ENCODE peak calls at places on chromosomes 7 and 10, in four cellular contexts. X is SJSA1, T is mesendoderm, V is right lobe of liver. C is an unnamed sample.

GRCh38 chr10:101561068-101561915 is 26.8 kb downstream of the POLL start:
- DNase-seq in V (no peak), T (no peak), X (no peak), C (no peak)

GRCh38 chr7:42618649-42619315 is 293.1 kb downstream of the C7orf25 start:
- DNase-seq in X (no peak), V (no peak), T (peak; percentile 10), C (no peak)

GRCh38 chr10:14185501-14186045 is 145.2 kb downstream of the FRMD4A start:
- DNase-seq in T (peak; percentile 99), V (no peak), X (peak; percentile 62), C (no peak)

GRCh38 chr7:1691096-1691495 is 21.0 kb downstream of the ELFN1 start:
- DNase-seq in T (no peak), X (no peak), V (no peak), C (no peak)

GRCh38 chr7:87007063-87007462 is 52.4 kb downstream of the ELAPOR2 start:
- DNase-seq in V (no peak), X (no peak), T (no peak), C (no peak)

GRCh38 chr10:75926763-75927162 is 495.3 kb downstream of the LRMDA start:
- DNase-seq in V (peak; percentile 57), T (peak; percentile 30), X (no peak), C (no peak)

GRCh38 chr7:37899712-37900247 is 16.8 kb downstream of the SFRP4 start:
- DNase-seq in X (no peak), V (no peak), T (no peak), C (no peak)

GRCh38 chr10:81874878-81875679 is at the start of gene NRG3:
- DNase-seq in V (no peak), T (peak; percentile 30), X (no peak), C (no peak)

GRCh38 chr7:1446611-1447032 is 12.6 kb downstream of the MICALL2 start:
- DNase-seq in X (no peak), V (no peak), T (no peak), C (no peak)

GRCh38 chr7:40700653-40701475 is 566.1 kb downstream of the SUGCT start:
- DNase-seq in T (peak; percentile 30), X (no peak), V (no peak), C (no peak)

GRCh38 chr10:107103174-107104025 is 61.1 kb downstream of the SORCS1 start:
- DNase-seq in X (no peak), V (no peak), T (no peak), C (no peak)

GRCh38 chr10:110357252-110357780 is 52.6 kb upstream of the SMNDC1 start:
- DNase-seq in X (peak; percentile 70), T (no peak), V (no peak), C (peak; percentile 29)

GRCh38 chr7:75611557-75612178 is 119.5 kb downstream of the SPDYE5 start:
- DNase-seq in T (peak; percentile 74), X (no peak), V (peak; percentile 95), C (peak; percentile 90)
- H3K27ac ChIP-seq in T (no peak overlapping the region), X (no peak overlapping the region), V (peak overlapping the region; percentile 63), C (peak overlapping the region; percentile 95)

GRCh38 chr7:117323585-117323876 is 673 bp upstream of the WNT2 start:
- DNase-seq in V (no peak), T (peak; percentile 52), X (peak; percentile 64), C (no peak)
- H3K27ac ChIP-seq in V (no peak overlapping the region), T (no peak overlapping the region), X (no peak overlapping the region), C (no peak overlapping the region)

GRCh38 chr7:93146465-93147127 is 1.6 kb downstream of the SAMD9L start:
- DNase-seq in V (no peak), X (peak; percentile 3), T (peak; percentile 16), C (no peak)
- H3K27ac ChIP-seq in V (no peak overlapping the region), X (no peak overlapping the region), T (no peak overlapping the region), C (no peak overlapping the region)

GRCh38 chr7:55130554-55131198 is 111.9 kb downstream of the EGFR start:
- DNase-seq in V (no peak), X (peak; percentile 78), T (no peak), C (no peak)
- H3K27ac ChIP-seq in V (no peak overlapping the region), X (peak overlapping the region; percentile 77), T (no peak overlapping the region), C (peak overlapping the region; percentile 39)

GRCh38 chr10:6567203-6567703 is 12.8 kb downstream of the PRKCQ start:
- DNase-seq in T (no peak), X (no peak), V (no peak), C (no peak)

GRCh38 chr10:6565588-6565987 is 14.5 kb downstream of the PRKCQ start:
- DNase-seq in T (no peak), X (no peak), V (no peak), C (no peak)

GRCh38 chr10:6564367-6564766 is 15.7 kb downstream of the PRKCQ start:
- DNase-seq in X (no peak), T (no peak), V (no peak), C (no peak)

GRCh38 chr10:6567894-6568293 is 12.2 kb downstream of the PRKCQ start:
- DNase-seq in V (no peak), T (no peak), X (no peak), C (no peak)

DNA sequence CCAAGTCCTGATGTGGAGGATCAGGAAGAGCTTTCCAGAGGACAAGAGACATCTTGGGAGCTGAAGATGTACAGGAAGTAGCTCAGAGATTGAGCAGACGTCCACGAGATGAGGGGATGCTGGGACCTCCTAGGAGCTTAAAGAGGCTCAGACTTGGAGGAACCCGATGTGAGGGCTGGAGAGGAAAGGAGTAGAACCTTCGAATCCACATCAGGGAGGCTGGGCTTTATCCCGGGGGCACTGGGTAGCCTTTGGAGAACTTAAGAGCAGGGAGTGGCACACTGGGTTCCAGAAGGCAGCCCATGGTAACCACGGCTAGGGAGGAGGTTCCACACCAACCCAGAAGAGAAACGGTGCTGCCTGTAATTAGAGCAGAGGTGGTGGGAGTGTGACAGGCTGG is 10.8 kb downstream of the PRKCQ start:
- DNase-seq in T (peak; percentile 31), X (no peak), V (no peak), C (no peak)
- H3K27ac ChIP-seq in T (peak overlapping the region; percentile 81), X (no peak overlapping the region), V (no peak overlapping the region), C (no peak overlapping the region)

DNA sequence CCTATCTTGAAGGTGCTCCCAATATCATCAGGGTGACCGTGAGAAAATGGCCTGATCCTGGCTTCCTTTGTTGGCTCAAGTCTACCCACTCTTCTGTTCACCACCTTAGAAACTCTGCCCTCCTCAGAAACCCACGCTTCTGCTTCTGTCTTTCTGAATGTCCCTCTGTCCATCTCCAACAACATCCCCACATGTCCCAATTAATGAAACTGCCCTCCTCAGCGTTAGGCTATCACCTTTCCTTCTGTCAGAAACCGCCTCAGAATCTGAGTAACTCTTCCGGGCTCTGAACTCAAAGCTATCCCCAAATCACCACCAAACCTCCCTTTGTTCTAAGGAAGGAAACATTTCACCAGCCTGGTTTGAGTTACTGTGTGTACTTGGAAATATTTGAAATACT is 315.8 kb upstream of the ZNF32 start:
- DNase-seq in V (no peak), X (no peak), T (no peak), C (no peak)
- H3K27ac ChIP-seq in V (no peak overlapping the region), X (no peak overlapping the region), T (no peak overlapping the region), C (no peak overlapping the region)